ENCODE peak calls at places on chromosomes 7 and 10, in six cellular contexts. One of them, this sample, is unnamed.

GRCh38 chr7:140390466-140391190 is 7.7 kb downstream of the SLC37A3 start:
- DNase-seq in HEK293T: no peak
- DNase-seq in EL: no peak
- DNase-seq in OCI-LY7: peak; percentile 65
- DNase-seq in brain microvascular endothelial cell: no peak
- DNase-seq in activated effector memory CD4-positive, alpha-beta T cell treated with anti-CD3 and anti-CD28 coated beads, Interleukin-2, amount 50 U/mL, for 16 hours: no peak
- DNase-seq in this sample: no peak

GRCh38 chr7:27677912-27678612 is 15.4 kb upstream of the HIBADH start:
- DNase-seq in brain microvascular endothelial cell: peak; percentile 85
- DNase-seq in HEK293T: no peak
- DNase-seq in OCI-LY7: no peak
- DNase-seq in activated effector memory CD4-positive, alpha-beta T cell treated with anti-CD3 and anti-CD28 coated beads, Interleukin-2, amount 50 U/mL, for 16 hours: no peak
- DNase-seq in EL: peak; percentile 97
- DNase-seq in this sample: peak; percentile 84

GRCh38 chr10:91410638-91411367 is 659 bp downstream of the HECTD2 start:
- DNase-seq in brain microvascular endothelial cell: peak; percentile 52
- DNase-seq in EL: peak; percentile 38
- DNase-seq in OCI-LY7: no peak
- DNase-seq in activated effector memory CD4-positive, alpha-beta T cell treated with anti-CD3 and anti-CD28 coated beads, Interleukin-2, amount 50 U/mL, for 16 hours: no peak
- DNase-seq in HEK293T: peak; percentile 43
- DNase-seq in this sample: peak; percentile 63

GRCh38 chr10:72685264-72685921 is 6.5 kb upstream of the MCU start:
- DNase-seq in EL: no peak
- DNase-seq in brain microvascular endothelial cell: no peak
- DNase-seq in OCI-LY7: no peak
- DNase-seq in activated effector memory CD4-positive, alpha-beta T cell treated with anti-CD3 and anti-CD28 coated beads, Interleukin-2, amount 50 U/mL, for 16 hours: no peak
- DNase-seq in HEK293T: no peak
- DNase-seq in this sample: no peak

GRCh38 chr7:103632972-103633371 is 187.0 kb upstream of the SLC26A5 start:
- DNase-seq in brain microvascular endothelial cell: no peak
- DNase-seq in OCI-LY7: no peak
- DNase-seq in EL: peak; percentile 68
- DNase-seq in HEK293T: no peak
- DNase-seq in activated effector memory CD4-positive, alpha-beta T cell treated with anti-CD3 and anti-CD28 coated beads, Interleukin-2, amount 50 U/mL, for 16 hours: no peak
- DNase-seq in this sample: peak; percentile 33

GRCh38 chr7:32921896-32922295 is 30.3 kb upstream of the KBTBD2 start:
- DNase-seq in EL: peak; percentile 57
- DNase-seq in activated effector memory CD4-positive, alpha-beta T cell treated with anti-CD3 and anti-CD28 coated beads, Interleukin-2, amount 50 U/mL, for 16 hours: no peak
- DNase-seq in brain microvascular endothelial cell: no peak
- DNase-seq in HEK293T: no peak
- DNase-seq in OCI-LY7: no peak
- DNase-seq in this sample: no peak

GRCh38 chr7:55774327-55775050 is 88.1 kb downstream of the SEPTIN14 start:
- DNase-seq in brain microvascular endothelial cell: no peak
- DNase-seq in activated effector memory CD4-positive, alpha-beta T cell treated with anti-CD3 and anti-CD28 coated beads, Interleukin-2, amount 50 U/mL, for 16 hours: no peak
- DNase-seq in OCI-LY7: no peak
- DNase-seq in EL: no peak
- DNase-seq in HEK293T: no peak
- DNase-seq in this sample: no peak

GRCh38 chr10:125028291-125028867 is 86.5 kb downstream of the ZRANB1 start:
- DNase-seq in HEK293T: no peak
- DNase-seq in EL: peak; percentile 64
- DNase-seq in brain microvascular endothelial cell: no peak
- DNase-seq in OCI-LY7: no peak
- DNase-seq in activated effector memory CD4-positive, alpha-beta T cell treated with anti-CD3 and anti-CD28 coated beads, Interleukin-2, amount 50 U/mL, for 16 hours: no peak
- DNase-seq in this sample: peak; percentile 66

GRCh38 chr7:112129655-112130323 is 76.4 kb downstream of the DOCK4 start:
- DNase-seq in brain microvascular endothelial cell: no peak
- DNase-seq in activated effector memory CD4-positive, alpha-beta T cell treated with anti-CD3 and anti-CD28 coated beads, Interleukin-2, amount 50 U/mL, for 16 hours: no peak
- DNase-seq in HEK293T: no peak
- DNase-seq in EL: no peak
- DNase-seq in OCI-LY7: no peak
- DNase-seq in this sample: no peak

GRCh38 chr7:43584200-43584586 is 1.3 kb downstream of the STK17A start:
- DNase-seq in brain microvascular endothelial cell: peak; percentile 49
- DNase-seq in EL: peak; percentile 75
- DNase-seq in OCI-LY7: peak; percentile 61
- DNase-seq in HEK293T: no peak
- DNase-seq in activated effector memory CD4-positive, alpha-beta T cell treated with anti-CD3 and anti-CD28 coated beads, Interleukin-2, amount 50 U/mL, for 16 hours: peak; percentile 70
- DNase-seq in this sample: peak; percentile 40

GRCh38 chr10:45197816-45198595 is 117.4 kb downstream of the OR13A1 start:
- DNase-seq in HEK293T: no peak
- DNase-seq in brain microvascular endothelial cell: no peak
- DNase-seq in activated effector memory CD4-positive, alpha-beta T cell treated with anti-CD3 and anti-CD28 coated beads, Interleukin-2, amount 50 U/mL, for 16 hours: no peak
- DNase-seq in OCI-LY7: no peak
- DNase-seq in EL: no peak
- DNase-seq in this sample: no peak

GRCh38 chr7:117323585-117323876 is 673 bp upstream of the WNT2 start:
- DNase-seq in activated effector memory CD4-positive, alpha-beta T cell treated with anti-CD3 and anti-CD28 coated beads, Interleukin-2, amount 50 U/mL, for 16 hours: no peak
- DNase-seq in HEK293T: no peak
- DNase-seq in OCI-LY7: no peak
- DNase-seq in EL: peak; percentile 41
- DNase-seq in brain microvascular endothelial cell: peak; percentile 26
- DNase-seq in this sample: no peak

GRCh38 chr10:116212756-116213155 is 60.2 kb downstream of the GFRA1 start:
- DNase-seq in OCI-LY7: no peak
- DNase-seq in brain microvascular endothelial cell: no peak
- DNase-seq in activated effector memory CD4-positive, alpha-beta T cell treated with anti-CD3 and anti-CD28 coated beads, Interleukin-2, amount 50 U/mL, for 16 hours: no peak
- DNase-seq in EL: no peak
- DNase-seq in HEK293T: no peak
- DNase-seq in this sample: no peak

GRCh38 chr7:28718042-28718452 is 240.1 kb downstream of the TRIL start:
- DNase-seq in EL: no peak
- DNase-seq in HEK293T: no peak
- DNase-seq in activated effector memory CD4-positive, alpha-beta T cell treated with anti-CD3 and anti-CD28 coated beads, Interleukin-2, amount 50 U/mL, for 16 hours: no peak
- DNase-seq in OCI-LY7: no peak
- DNase-seq in brain microvascular endothelial cell: no peak
- DNase-seq in this sample: no peak

GRCh38 chr10:33477291-33478088 is 143.0 kb upstream of the NRP1 start:
- DNase-seq in HEK293T: no peak
- DNase-seq in activated effector memory CD4-positive, alpha-beta T cell treated with anti-CD3 and anti-CD28 coated beads, Interleukin-2, amount 50 U/mL, for 16 hours: no peak
- DNase-seq in EL: no peak
- DNase-seq in OCI-LY7: no peak
- DNase-seq in brain microvascular endothelial cell: no peak
- DNase-seq in this sample: no peak

GRCh38 chr10:131275691-131276090 is 35.8 kb downstream of the TCERG1L start:
- DNase-seq in brain microvascular endothelial cell: no peak
- DNase-seq in HEK293T: no peak
- DNase-seq in EL: no peak
- DNase-seq in activated effector memory CD4-positive, alpha-beta T cell treated with anti-CD3 and anti-CD28 coated beads, Interleukin-2, amount 50 U/mL, for 16 hours: no peak
- DNase-seq in OCI-LY7: no peak
- DNase-seq in this sample: no peak

GRCh38 chr10:76874151-76874550 is 763.5 kb downstream of the KCNMA1 start:
- DNase-seq in activated effector memory CD4-positive, alpha-beta T cell treated with anti-CD3 and anti-CD28 coated beads, Interleukin-2, amount 50 U/mL, for 16 hours: no peak
- DNase-seq in HEK293T: no peak
- DNase-seq in brain microvascular endothelial cell: peak; percentile 46
- DNase-seq in OCI-LY7: no peak
- DNase-seq in EL: peak; percentile 14
- DNase-seq in this sample: peak; percentile 50

GRCh38 chr10:99619851-99620712 is at the start of gene SLC25A28:
- DNase-seq in activated effector memory CD4-positive, alpha-beta T cell treated with anti-CD3 and anti-CD28 coated beads, Interleukin-2, amount 50 U/mL, for 16 hours: peak; percentile 97
- DNase-seq in OCI-LY7: peak; percentile 100
- DNase-seq in brain microvascular endothelial cell: peak; percentile 100
- DNase-seq in HEK293T: no peak
- DNase-seq in EL: peak; percentile 100
- DNase-seq in this sample: peak; percentile 95

GRCh38 chr7:31003721-31004120 is 40.0 kb downstream of the GHRHR start:
- DNase-seq in EL: no peak
- DNase-seq in OCI-LY7: no peak
- DNase-seq in HEK293T: no peak
- DNase-seq in activated effector memory CD4-positive, alpha-beta T cell treated with anti-CD3 and anti-CD28 coated beads, Interleukin-2, amount 50 U/mL, for 16 hours: no peak
- DNase-seq in brain microvascular endothelial cell: no peak
- DNase-seq in this sample: no peak

GRCh38 chr10:71158251-71158650 is 54.1 kb upstream of the UNC5B start:
- DNase-seq in brain microvascular endothelial cell: no peak
- DNase-seq in OCI-LY7: no peak
- DNase-seq in HEK293T: no peak
- DNase-seq in EL: no peak
- DNase-seq in activated effector memory CD4-positive, alpha-beta T cell treated with anti-CD3 and anti-CD28 coated beads, Interleukin-2, amount 50 U/mL, for 16 hours: no peak
- DNase-seq in this sample: no peak

GRCh38 chr7:98795741-98796493 is 73.9 kb downstream of the TMEM130 start:
- DNase-seq in brain microvascular endothelial cell: no peak
- DNase-seq in HEK293T: no peak
- DNase-seq in EL: no peak
- DNase-seq in OCI-LY7: no peak
- DNase-seq in activated effector memory CD4-positive, alpha-beta T cell treated with anti-CD3 and anti-CD28 coated beads, Interleukin-2, amount 50 U/mL, for 16 hours: no peak
- DNase-seq in this sample: no peak

GRCh38 chr7:21028186-21028989 is 241.7 kb upstream of the SP8 start:
- DNase-seq in OCI-LY7: no peak
- DNase-seq in brain microvascular endothelial cell: no peak
- DNase-seq in HEK293T: peak; percentile 37
- DNase-seq in activated effector memory CD4-positive, alpha-beta T cell treated with anti-CD3 and anti-CD28 coated beads, Interleukin-2, amount 50 U/mL, for 16 hours: no peak
- DNase-seq in EL: peak; percentile 5
- DNase-seq in this sample: no peak

GRCh38 chr7:100175296-100175935 is 1.8 kb downstream of the GPC2 start:
- DNase-seq in HEK293T: no peak
- DNase-seq in brain microvascular endothelial cell: no peak
- DNase-seq in activated effector memory CD4-positive, alpha-beta T cell treated with anti-CD3 and anti-CD28 coated beads, Interleukin-2, amount 50 U/mL, for 16 hours: no peak
- DNase-seq in EL: no peak
- DNase-seq in OCI-LY7: no peak
- DNase-seq in this sample: no peak

GRCh38 chr7:128890306-128891109 is 20.0 kb downstream of the KCP start:
- DNase-seq in HEK293T: no peak
- DNase-seq in EL: no peak
- DNase-seq in brain microvascular endothelial cell: no peak
- DNase-seq in OCI-LY7: no peak
- DNase-seq in activated effector memory CD4-positive, alpha-beta T cell treated with anti-CD3 and anti-CD28 coated beads, Interleukin-2, amount 50 U/mL, for 16 hours: no peak
- DNase-seq in this sample: no peak

This sample was measured in GM03348.